ENCODE peak calls at places on chromosome 14, in six cellular contexts. One of them, this sample, is unnamed.

GRCh38 chr14:68625366-68626090 is 167.3 kb downstream of the ZFP36L1 start:
- DNase-seq in GM12878: no peak
- DNase-seq in neural progenitor cell: no peak
- DNase-seq in tibial artery: peak; percentile 50
- DNase-seq in stomach: no peak
- DNase-seq in Peyer's patch: no peak
- DNase-seq in this sample: no peak

GRCh38 chr14:100416921-100417451 is 93.8 kb downstream of the SLC25A47 start:
- DNase-seq in stomach: no peak
- DNase-seq in neural progenitor cell: no peak
- DNase-seq in tibial artery: no peak
- DNase-seq in GM12878: no peak
- DNase-seq in Peyer's patch: no peak
- DNase-seq in this sample: peak; percentile 23

GRCh38 chr14:62777510-62777909 is 267.7 kb downstream of the KCNH5 start:
- DNase-seq in neural progenitor cell: no peak
- DNase-seq in Peyer's patch: no peak
- DNase-seq in stomach: no peak
- DNase-seq in GM12878: no peak
- DNase-seq in tibial artery: no peak
- DNase-seq in this sample: no peak

GRCh38 chr14:20620798-20621478 is 20.6 kb downstream of the OR6S1 start:
- DNase-seq in tibial artery: no peak
- DNase-seq in GM12878: no peak
- DNase-seq in neural progenitor cell: no peak
- DNase-seq in stomach: no peak
- DNase-seq in Peyer's patch: no peak
- DNase-seq in this sample: no peak

GRCh38 chr14:63076476-63076875 is 31.2 kb upstream of the KCNH5 start:
- DNase-seq in tibial artery: no peak
- DNase-seq in neural progenitor cell: no peak
- DNase-seq in GM12878: no peak
- DNase-seq in stomach: no peak
- DNase-seq in Peyer's patch: no peak
- DNase-seq in this sample: no peak

GRCh38 chr14:92692822-92693226 is 55.6 kb downstream of the LGMN start:
- DNase-seq in GM12878: no peak
- DNase-seq in tibial artery: peak; percentile 72
- DNase-seq in Peyer's patch: no peak
- DNase-seq in neural progenitor cell: no peak
- DNase-seq in stomach: peak; percentile 75
- DNase-seq in this sample: no peak

GRCh38 chr14:58878740-58879139 is 241.0 kb downstream of the DACT1 start:
- DNase-seq in stomach: no peak
- DNase-seq in neural progenitor cell: no peak
- DNase-seq in GM12878: no peak
- DNase-seq in tibial artery: no peak
- DNase-seq in Peyer's patch: no peak
- DNase-seq in this sample: no peak

GRCh38 chr14:50060871-50061663 is 55.3 kb downstream of the VCPKMT start:
- DNase-seq in neural progenitor cell: no peak
- DNase-seq in tibial artery: peak; percentile 83
- DNase-seq in Peyer's patch: peak; percentile 63
- DNase-seq in GM12878: no peak
- DNase-seq in stomach: no peak
- DNase-seq in this sample: peak; percentile 76

GRCh38 chr14:75803768-75804167 is 142.7 kb downstream of the TTLL5 start:
- DNase-seq in tibial artery: no peak
- DNase-seq in GM12878: no peak
- DNase-seq in neural progenitor cell: peak; percentile 85
- DNase-seq in stomach: no peak
- DNase-seq in Peyer's patch: no peak
- DNase-seq in this sample: no peak

GRCh38 chr14:91919814-91920213 is 27.7 kb downstream of the FBLN5 start:
- DNase-seq in Peyer's patch: no peak
- DNase-seq in tibial artery: peak; percentile 81
- DNase-seq in neural progenitor cell: no peak
- DNase-seq in stomach: no peak
- DNase-seq in GM12878: no peak
- DNase-seq in this sample: no peak

GRCh38 chr14:93049295-93049694 is 66.4 kb downstream of the ITPK1 start:
- DNase-seq in stomach: no peak
- DNase-seq in Peyer's patch: no peak
- DNase-seq in GM12878: no peak
- DNase-seq in tibial artery: no peak
- DNase-seq in neural progenitor cell: no peak
- DNase-seq in this sample: no peak

GRCh38 chr14:39680777-39681176 is 248.5 kb upstream of the FBXO33 start:
- DNase-seq in tibial artery: no peak
- DNase-seq in neural progenitor cell: no peak
- DNase-seq in GM12878: peak; percentile 7
- DNase-seq in Peyer's patch: no peak
- DNase-seq in stomach: no peak
- DNase-seq in this sample: no peak

GRCh38 chr14:75242546-75243273 is 35.9 kb upstream of the FOS start:
- DNase-seq in tibial artery: no peak
- DNase-seq in stomach: no peak
- DNase-seq in GM12878: no peak
- DNase-seq in Peyer's patch: no peak
- DNase-seq in neural progenitor cell: peak; percentile 65
- DNase-seq in this sample: peak; percentile 69

GRCh38 chr14:69346710-69347109 is 51.4 kb downstream of the ERH start:
- DNase-seq in GM12878: no peak
- DNase-seq in neural progenitor cell: peak; percentile 84
- DNase-seq in Peyer's patch: no peak
- DNase-seq in stomach: peak; percentile 48
- DNase-seq in tibial artery: no peak
- DNase-seq in this sample: no peak

GRCh38 chr14:73740921-73741326 is 26.7 kb upstream of the PNMA1 start:
- DNase-seq in stomach: peak; percentile 92
- DNase-seq in Peyer's patch: no peak
- DNase-seq in neural progenitor cell: no peak
- DNase-seq in GM12878: no peak
- DNase-seq in tibial artery: peak; percentile 92
- DNase-seq in this sample: no peak

GRCh38 chr14:78202178-78202577 is 32.0 kb downstream of the NRXN3 start:
- DNase-seq in Peyer's patch: no peak
- DNase-seq in tibial artery: no peak
- DNase-seq in GM12878: no peak
- DNase-seq in neural progenitor cell: no peak
- DNase-seq in stomach: no peak
- DNase-seq in this sample: no peak

GRCh38 chr14:99287269-99287942 is 15.4 kb upstream of the BCL11B start:
- DNase-seq in neural progenitor cell: no peak
- DNase-seq in stomach: no peak
- DNase-seq in tibial artery: no peak
- DNase-seq in Peyer's patch: no peak
- DNase-seq in GM12878: peak; percentile 55
- DNase-seq in this sample: no peak

GRCh38 chr14:73815849-73816816 is 35.5 kb upstream of the PTGR2 start:
- DNase-seq in GM12878: no peak
- DNase-seq in neural progenitor cell: no peak
- DNase-seq in Peyer's patch: no peak
- DNase-seq in stomach: peak; percentile 49
- DNase-seq in tibial artery: no peak
- DNase-seq in this sample: no peak

GRCh38 chr14:22915886-22916521 is 2.9 kb downstream of the RBM23 start:
- DNase-seq in tibial artery: no peak
- DNase-seq in GM12878: no peak
- DNase-seq in Peyer's patch: no peak
- DNase-seq in stomach: peak; percentile 31
- DNase-seq in neural progenitor cell: no peak
- DNase-seq in this sample: no peak

GRCh38 chr14:49921401-49921800 is 28.5 kb downstream of the ARF6 start:
- DNase-seq in tibial artery: no peak
- DNase-seq in neural progenitor cell: no peak
- DNase-seq in Peyer's patch: no peak
- DNase-seq in GM12878: no peak
- DNase-seq in stomach: no peak
- DNase-seq in this sample: no peak

GRCh38 chr14:22978487-22978837 is 3.9 kb downstream of the AJUBA start:
- DNase-seq in tibial artery: no peak
- DNase-seq in neural progenitor cell: no peak
- DNase-seq in GM12878: no peak
- DNase-seq in Peyer's patch: no peak
- DNase-seq in stomach: no peak
- DNase-seq in this sample: no peak

GRCh38 chr14:104185916-104186495 is 47.6 kb downstream of the KIF26A start:
- DNase-seq in tibial artery: no peak
- DNase-seq in GM12878: no peak
- DNase-seq in stomach: no peak
- DNase-seq in neural progenitor cell: no peak
- DNase-seq in Peyer's patch: no peak
- DNase-seq in this sample: no peak
- TF ChIP-seq CTCF in tibial artery: no peak
- TF ChIP-seq CTCF in GM12878: no peak
- TF ChIP-seq CTCF in stomach: no peak
- TF ChIP-seq CTCF in neural progenitor cell: no peak
- TF ChIP-seq CTCF in Peyer's patch: no peak
- TF ChIP-seq CTCF in this sample: no peak

GRCh38 chr14:105865904-105866840 is 339.8 kb downstream of the TMEM121 start:
- DNase-seq in GM12878: no peak
- DNase-seq in tibial artery: peak; percentile 53
- DNase-seq in Peyer's patch: no peak
- DNase-seq in neural progenitor cell: no peak
- DNase-seq in stomach: peak; percentile 23
- DNase-seq in this sample: no peak
- H3K9me3 ChIP-seq in GM12878: no peaks in the 10 kb centered on the region
- H3K9me3 ChIP-seq in tibial artery: no peaks in the 10 kb centered on the region
- H3K9me3 ChIP-seq in Peyer's patch: no peaks in the 10 kb centered on the region
- H3K9me3 ChIP-seq in neural progenitor cell: peaks cover 3% of the 10 kb centered on the region
- H3K9me3 ChIP-seq in stomach: peaks cover 5% of the 10 kb centered on the region
- H3K9me3 ChIP-seq in this sample: peaks cover 65% of the 10 kb centered on the region

DNA sequence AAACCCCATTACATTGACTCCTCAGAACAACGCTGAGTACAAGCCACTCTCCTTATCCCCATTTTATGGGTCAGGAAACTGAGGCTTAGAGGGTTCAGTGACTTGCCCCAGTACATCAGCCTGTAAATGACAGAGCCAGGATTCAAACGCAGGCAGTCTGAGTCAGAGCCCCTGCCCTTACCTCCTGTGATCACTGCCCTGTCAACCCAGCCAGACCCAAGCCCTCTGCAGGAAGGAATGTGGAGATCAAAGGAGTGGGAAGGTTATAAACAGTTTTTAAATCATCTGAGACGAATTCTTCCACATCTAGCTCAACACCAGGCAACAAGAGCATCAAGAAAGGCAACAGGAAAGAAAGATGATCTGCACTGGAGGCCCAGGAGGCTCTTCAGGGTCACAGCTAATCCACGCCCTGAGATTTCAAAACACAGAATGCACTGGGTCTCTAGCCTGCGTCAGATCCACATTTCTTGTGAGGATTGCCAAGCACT is 38.5 kb downstream of the SPTB start:
- DNase-seq in tibial artery: no peak
- DNase-seq in stomach: no peak
- DNase-seq in GM12878: no peak
- DNase-seq in Peyer's patch: no peak
- DNase-seq in neural progenitor cell: peak; percentile 59
- DNase-seq in this sample: peak; percentile 26
- TF ChIP-seq CTCF in tibial artery: no peak
- TF ChIP-seq CTCF in stomach: no peak
- TF ChIP-seq CTCF in GM12878: no peak
- TF ChIP-seq CTCF in Peyer's patch: no peak
- TF ChIP-seq CTCF in neural progenitor cell: peak; percentile 56
- TF ChIP-seq CTCF in this sample: peak; percentile 64

DNA sequence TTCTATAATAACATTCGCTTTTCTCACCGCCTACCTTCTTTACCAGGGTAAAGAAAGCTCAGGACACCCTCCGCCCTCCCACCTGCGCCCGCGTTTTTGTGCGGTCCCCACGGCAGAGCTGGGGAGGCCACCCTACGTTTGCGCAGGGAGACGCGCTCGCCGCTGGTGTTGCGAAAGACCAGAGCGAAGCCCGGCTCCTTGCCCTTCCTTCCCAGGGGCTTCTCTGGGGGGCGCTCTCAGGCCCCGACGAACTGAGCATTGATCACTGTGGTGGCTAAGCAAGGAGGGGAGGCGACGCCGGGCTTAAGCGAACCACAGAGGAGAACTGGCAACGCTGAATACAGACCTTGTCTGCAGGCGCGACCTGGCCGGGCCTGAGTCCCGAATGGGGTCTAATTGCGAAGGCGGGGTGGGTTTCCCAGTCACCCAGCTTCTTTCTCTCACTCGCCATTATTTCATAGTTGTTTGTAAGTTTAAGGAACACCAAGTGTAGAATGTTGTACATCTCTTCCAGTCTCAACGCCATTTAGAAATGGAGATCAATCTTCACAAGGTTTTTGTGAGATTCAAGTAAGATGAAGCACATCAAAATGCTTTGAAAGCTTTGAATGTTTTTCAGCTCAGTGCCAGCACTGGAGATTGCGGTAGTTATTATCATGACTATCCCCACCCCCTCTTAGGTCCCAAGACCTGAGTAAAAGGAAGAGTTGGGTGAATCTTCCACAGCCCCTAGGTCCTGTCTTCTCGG is 1.7 kb upstream of the NKX2-1 start:
- DNase-seq in GM12878: no peak
- DNase-seq in stomach: no peak
- DNase-seq in neural progenitor cell: peak; percentile 77
- DNase-seq in tibial artery: no peak
- DNase-seq in Peyer's patch: no peak
- DNase-seq in this sample: no peak
- H3K9me3 ChIP-seq in GM12878: no peaks in the 10 kb centered on the region
- H3K9me3 ChIP-seq in stomach: no peaks in the 10 kb centered on the region
- H3K9me3 ChIP-seq in neural progenitor cell: no peaks in the 10 kb centered on the region
- H3K9me3 ChIP-seq in tibial artery: no peaks in the 10 kb centered on the region
- H3K9me3 ChIP-seq in Peyer's patch: no peaks in the 10 kb centered on the region
- H3K9me3 ChIP-seq in this sample: peaks cover 10% of the 10 kb centered on the region

GRCh38 chr14:33902363-33902762 is 48.5 kb downstream of the EGLN3 start:
- DNase-seq in Peyer's patch: no peak
- DNase-seq in GM12878: no peak
- DNase-seq in tibial artery: no peak
- DNase-seq in neural progenitor cell: no peak
- DNase-seq in stomach: no peak
- DNase-seq in this sample: no peak

GRCh38 chr14:33899723-33900341 is 51.0 kb downstream of the EGLN3 start:
- DNase-seq in neural progenitor cell: no peak
- DNase-seq in GM12878: no peak
- DNase-seq in tibial artery: no peak
- DNase-seq in Peyer's patch: no peak
- DNase-seq in stomach: no peak
- DNase-seq in this sample: no peak

GRCh38 chr14:33900706-33901105 is 50.2 kb downstream of the EGLN3 start:
- DNase-seq in tibial artery: no peak
- DNase-seq in Peyer's patch: no peak
- DNase-seq in neural progenitor cell: no peak
- DNase-seq in GM12878: no peak
- DNase-seq in stomach: no peak
- DNase-seq in this sample: no peak

GRCh38 chr14:33903369-33903768 is 47.5 kb downstream of the EGLN3 start:
- DNase-seq in GM12878: no peak
- DNase-seq in Peyer's patch: no peak
- DNase-seq in tibial artery: no peak
- DNase-seq in stomach: no peak
- DNase-seq in neural progenitor cell: no peak
- DNase-seq in this sample: no peak

GRCh38 chr14:33901429-33902155 is 49.3 kb downstream of the EGLN3 start:
- DNase-seq in neural progenitor cell: no peak
- DNase-seq in tibial artery: no peak
- DNase-seq in GM12878: no peak
- DNase-seq in Peyer's patch: no peak
- DNase-seq in stomach: no peak
- DNase-seq in this sample: no peak
- TF ChIP-seq CTCF in neural progenitor cell: no peak
- TF ChIP-seq CTCF in tibial artery: no peak
- TF ChIP-seq CTCF in GM12878: no peak
- TF ChIP-seq CTCF in Peyer's patch: no peak
- TF ChIP-seq CTCF in stomach: no peak
- TF ChIP-seq CTCF in this sample: no peak

GRCh38 chr14:98189077-98189476 is 1082.9 kb downstream of the BCL11B start:
- DNase-seq in tibial artery: no peak
- DNase-seq in Peyer's patch: no peak
- DNase-seq in neural progenitor cell: no peak
- DNase-seq in GM12878: no peak
- DNase-seq in stomach: no peak
- DNase-seq in this sample: no peak
- H3K9me3 ChIP-seq in tibial artery: no peaks in the 10 kb centered on the region
- H3K9me3 ChIP-seq in Peyer's patch: no peaks in the 10 kb centered on the region
- H3K9me3 ChIP-seq in neural progenitor cell: no peaks in the 10 kb centered on the region
- H3K9me3 ChIP-seq in GM12878: no peaks in the 10 kb centered on the region
- H3K9me3 ChIP-seq in stomach: no peaks in the 10 kb centered on the region
- H3K9me3 ChIP-seq in this sample: peaks cover 25% of the 10 kb centered on the region